ENCODE peak calls at places on chromosome 1, in four cellular contexts. Y is cardiac muscle cell, S is OCI-LY7, M is IMR-90. I is an unnamed sample.

GRCh38 chr1:40770296-40771070 is 13.1 kb upstream of the KCNQ4 start:
- DNase-seq in Y (no peak), S (no peak), M (no peak), I (no peak)

GRCh38 chr1:11893907-11894251 is 32.3 kb downstream of the KIAA2013 start:
- DNase-seq in Y (peak; percentile 59), S (peak; percentile 76), M (peak; percentile 15), I (peak; percentile 77)

GRCh38 chr1:155022927-155023236 is 10.7 kb downstream of the DCST2 start:
- DNase-seq in Y (no peak), S (no peak), M (no peak), I (no peak)

GRCh38 chr1:234602334-234603220 is 7.4 kb downstream of the IRF2BP2 start:
- DNase-seq in Y (peak; percentile 88), S (peak; percentile 66), M (peak; percentile 98), I (peak; percentile 35)

GRCh38 chr1:35563166-35563565 is 5.6 kb downstream of the NCDN start:
- DNase-seq in Y (no peak), S (no peak), M (no peak), I (no peak)

GRCh38 chr1:36609241-36610027 is 126.7 kb upstream of the CSF3R start:
- DNase-seq in Y (peak; percentile 68), S (peak; percentile 76), M (peak; percentile 29), I (peak; percentile 83)

GRCh38 chr1:151908228-151908691 is 1.1 kb downstream of the THEM4 start:
- DNase-seq in Y (peak; percentile 43), S (peak; percentile 27), M (peak; percentile 24), I (no peak)

GRCh38 chr1:176177764-176178163 is 29.3 kb downstream of the COP1 start:
- DNase-seq in Y (no peak), S (peak; percentile 86), M (no peak), I (no peak)

GRCh38 chr1:2126331-2127180 is 68.0 kb downstream of the FAAP20 start:
- DNase-seq in Y (no peak), S (no peak), M (no peak), I (no peak)

GRCh38 chr1:235783148-235783776 is 83.4 kb downstream of the LYST start:
- DNase-seq in Y (peak; percentile 69), S (peak; percentile 47), M (peak; percentile 73), I (no peak)

GRCh38 chr1:38138498-38139233 is 92.1 kb upstream of the POU3F1 start:
- DNase-seq in Y (peak; percentile 95), S (no peak), M (peak; percentile 97), I (no peak)

GRCh38 chr1:19559641-19560040 is 74.3 kb upstream of the CAPZB start:
- DNase-seq in Y (peak; percentile 64), S (no peak), M (peak; percentile 82), I (no peak)

GRCh38 chr1:119679223-119679622 is 31.2 kb upstream of the ZNF697 start:
- DNase-seq in Y (no peak), S (no peak), M (no peak), I (no peak)

GRCh38 chr1:216702170-216702569 is 21.1 kb downstream of the ESRRG start:
- DNase-seq in Y (no peak), S (peak; percentile 27), M (no peak), I (no peak)
- TF ChIP-seq CTCF in Y (no peak), S (no peak), M (no peak), I (no peak)

GRCh38 chr1:199675937-199676336 is 351.6 kb upstream of the NR5A2 start:
- DNase-seq in Y (no peak), S (no peak), M (no peak), I (no peak)
- TF ChIP-seq CTCF in Y (no peak), S (no peak), M (no peak), I (peak; percentile 54)

DNA sequence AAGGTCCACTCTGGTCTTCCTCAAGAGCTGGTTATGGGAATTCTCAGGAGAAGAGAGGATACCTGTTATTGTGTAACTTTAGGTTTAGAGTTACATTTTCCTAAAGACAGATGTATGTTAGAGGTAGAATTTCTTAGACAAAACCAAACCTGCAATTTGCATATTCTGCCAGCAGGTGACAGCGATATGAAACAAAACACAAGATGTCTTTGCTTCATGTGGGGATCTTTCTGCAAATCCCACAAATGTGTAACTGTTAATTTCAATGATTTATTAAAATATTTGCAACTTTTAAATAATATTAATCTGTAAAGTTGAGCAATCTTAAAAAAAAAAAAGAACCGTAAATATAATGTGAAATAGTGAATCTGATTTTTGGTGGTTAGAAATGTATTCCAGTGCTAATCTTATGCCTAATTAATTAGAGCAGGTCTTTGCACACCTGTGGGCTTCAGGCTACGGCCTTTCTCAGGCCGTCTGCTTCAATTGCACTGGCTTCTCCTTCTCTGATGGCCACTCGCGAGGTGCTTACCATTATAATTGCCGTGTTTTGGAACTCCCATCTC is 33.4 kb downstream of the FAM78B start:
- DNase-seq in Y (peak; percentile 6), S (peak; percentile 4), M (no peak), I (no peak)
- TF ChIP-seq CTCF in Y (peak; percentile 22), S (peak; percentile 70), M (peak; percentile 18), I (peak; percentile 74)

DNA sequence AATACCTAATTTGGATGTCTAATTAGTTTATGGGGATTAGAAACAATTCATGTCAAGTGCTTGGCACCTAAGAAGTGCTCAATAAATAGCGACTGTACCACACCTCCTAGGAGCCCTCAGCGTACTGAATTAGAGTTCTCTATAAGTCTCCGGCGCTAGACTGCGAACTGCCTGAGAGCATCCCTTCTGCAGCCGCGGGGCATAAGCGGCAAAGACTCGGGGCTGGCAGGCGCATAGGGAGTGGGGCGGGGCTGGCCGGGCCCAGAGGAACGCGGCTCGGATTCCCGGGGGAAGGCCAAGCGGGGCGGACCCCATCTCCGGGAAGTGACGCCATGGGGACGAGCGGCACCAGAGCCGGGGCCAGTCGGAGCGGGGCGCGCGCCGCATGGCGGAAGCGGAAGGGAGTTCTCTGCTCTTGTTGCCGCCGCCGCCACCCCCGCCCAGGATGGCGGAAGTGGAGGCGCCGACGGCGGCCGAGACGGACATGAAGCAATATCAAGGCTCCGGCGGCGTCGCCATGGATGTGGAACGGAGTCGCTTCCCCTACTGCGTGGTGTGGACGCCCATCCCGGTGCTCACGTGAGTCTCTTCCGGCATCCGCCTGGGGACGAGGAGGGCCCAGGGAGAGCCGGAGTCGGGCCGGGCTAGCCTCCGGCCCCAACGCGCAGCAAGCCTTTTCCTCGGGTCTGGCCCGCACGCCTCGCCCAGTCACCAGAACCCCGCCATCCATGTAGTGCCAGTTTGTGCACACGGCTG is at the start of gene TMEM222:
- DNase-seq in Y (peak; percentile 99), S (peak; percentile 98), M (peak; percentile 95), I (peak; percentile 99)
- TF ChIP-seq CTCF in Y (peak; percentile 13), S (no peak), M (peak; percentile 24), I (peak; percentile 39)

GRCh38 chr1:47725732-47726495 is 271.3 kb downstream of the TRABD2B start:
- DNase-seq in Y (peak; percentile 81), S (peak; percentile 72), M (peak; percentile 63), I (peak; percentile 91)
- TF ChIP-seq CTCF in Y (peak; percentile 96), S (peak; percentile 87), M (peak; percentile 79), I (peak; percentile 76)

GRCh38 chr1:44785027-44785376 is 3.0 kb downstream of the BEST4 start:
- DNase-seq in Y (no peak), S (no peak), M (no peak), I (no peak)
- TF ChIP-seq CTCF in Y (peak; percentile 0), S (peak; percentile 3), M (no peak), I (no peak)

DNA sequence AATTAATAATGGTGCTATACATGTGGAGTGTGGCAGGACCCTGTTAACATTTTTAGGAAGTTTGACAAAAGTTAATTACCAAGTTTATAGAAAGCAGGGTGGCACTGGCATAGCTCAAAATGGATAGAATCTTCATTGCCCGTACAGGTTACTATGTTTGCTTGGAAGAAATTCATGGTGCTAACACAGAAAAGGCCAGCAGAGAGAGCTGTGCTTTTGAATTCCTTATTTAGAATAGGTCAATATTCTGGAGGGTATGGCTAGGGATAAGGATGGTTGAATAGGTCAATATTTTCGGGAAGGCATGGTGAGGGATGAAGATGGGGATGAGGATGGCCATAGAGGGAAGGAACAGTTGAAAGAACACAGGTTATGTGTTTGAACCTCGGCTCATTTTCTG is 345.1 kb downstream of the LMO4 start:
- DNase-seq in Y (peak; percentile 12), S (no peak), M (no peak), I (no peak)
- TF ChIP-seq CTCF in Y (peak; percentile 18), S (no peak), M (no peak), I (no peak)

GRCh38 chr1:42399315-42400100 is 18.9 kb downstream of the RIMKLA start:
- DNase-seq in Y (no peak), S (no peak), M (no peak), I (no peak)

DNA sequence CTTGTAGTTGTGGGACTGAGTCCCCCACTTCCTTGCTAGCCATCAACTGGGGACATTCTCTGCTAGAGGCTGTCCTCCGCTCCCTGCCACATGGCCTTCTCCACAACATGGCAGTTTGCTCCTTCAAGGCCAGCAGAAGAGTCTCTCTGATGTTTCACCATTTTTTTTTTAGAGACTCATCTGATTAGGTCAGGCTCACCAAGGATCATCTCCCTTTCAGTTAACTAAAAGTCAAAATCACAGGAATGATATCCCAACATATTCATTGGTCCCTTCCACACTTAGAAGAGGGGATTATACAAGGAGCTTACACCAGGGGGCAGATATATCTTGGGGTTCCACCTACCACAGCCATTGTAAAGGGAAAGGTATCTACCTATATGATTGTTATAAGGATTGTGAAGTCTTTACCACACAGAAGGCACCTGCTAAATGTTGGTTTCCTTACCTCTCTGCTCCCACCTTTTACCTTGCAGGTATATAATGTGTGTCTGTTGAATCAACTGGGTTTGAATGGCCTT is 23.3 kb downstream of the RIMKLA start:
- DNase-seq in Y (no peak), S (no peak), M (no peak), I (no peak)
- TF ChIP-seq CTCF in Y (no peak), S (peak; percentile 18), M (no peak), I (no peak)

GRCh38 chr1:31214316-31215082 is 25.2 kb downstream of the NKAIN1 start:
- DNase-seq in Y (no peak), S (no peak), M (no peak), I (no peak)
- TF ChIP-seq CTCF in Y (no peak), S (peak; percentile 27), M (no peak), I (no peak)

I was measured in glutamatergic neuron.